ENCODE peak calls at places on chromosome 6, in seven cellular contexts. C is AG10803, I is GM03348, O is hippocampal formation, Z is NCI-H82, U is left ventricle myocardium superior, A is head of caudate nucleus. B is an unnamed sample.

GRCh38 chr6:35024601-35025054 is 116.5 kb downstream of the TCP11 start:
- DNase-seq in C (peak; percentile 49), O (peak; percentile 29), I (peak; percentile 50), U (peak; percentile 75), Z (peak; percentile 56), A (peak; percentile 62), B (no peak)

GRCh38 chr6:151241853-151242252 is 2.1 kb downstream of the AKAP12 start:
- DNase-seq in Z (no peak), C (no peak), I (no peak), A (no peak), O (no peak), U (no peak), B (no peak)

GRCh38 chr6:50098306-50098705 is 48.6 kb upstream of the DEFB112 start:
- DNase-seq in U (no peak), O (no peak), I (no peak), Z (no peak), A (no peak), C (no peak), B (no peak)

GRCh38 chr6:34745277-34746103 is 11.8 kb upstream of the SNRPC start:
- DNase-seq in O (no peak), I (no peak), A (no peak), U (no peak), Z (no peak), C (no peak), B (no peak)

GRCh38 chr6:116616757-116617093 is 446 bp downstream of the RSPH4A start:
- DNase-seq in O (no peak), C (peak; percentile 3), I (peak; percentile 47), Z (no peak), U (no peak), A (peak; percentile 24), B (peak; percentile 9)

GRCh38 chr6:148954461-148954860 is 207.6 kb downstream of the UST start:
- DNase-seq in Z (no peak), A (no peak), I (no peak), O (no peak), C (no peak), U (no peak), B (no peak)

GRCh38 chr6:111119550-111120329 is 32.4 kb downstream of the SLC16A10 start:
- DNase-seq in Z (no peak), A (no peak), U (no peak), C (no peak), I (no peak), O (no peak), B (no peak)

GRCh38 chr6:14728396-14729024 is 517.4 kb upstream of the JARID2 start:
- DNase-seq in C (peak; percentile 77), O (no peak), I (peak; percentile 54), Z (no peak), U (peak; percentile 39), A (no peak), B (no peak)

GRCh38 chr6:136666041-136666440 is 115.8 kb upstream of the MAP7 start:
- DNase-seq in O (no peak), Z (no peak), C (no peak), I (no peak), A (no peak), U (no peak), B (no peak)

GRCh38 chr6:33906413-33906812 is 102.6 kb upstream of the MLN start:
- DNase-seq in C (no peak), Z (no peak), A (no peak), U (no peak), O (no peak), I (no peak), B (no peak)

GRCh38 chr6:30915591-30915946 is 1.5 kb downstream of the VARS2 start:
- DNase-seq in O (peak; percentile 88), Z (peak; percentile 73), U (no peak), C (peak; percentile 72), I (peak; percentile 89), A (peak; percentile 64), B (no peak)